ENCODE peak calls at places on chromosomes 3 and 15, in seven cellular contexts. Q is A549, L is heart left ventricle, R is colonic mucosa, O is gastrocnemius medialis, V is Panc1, F is neuronal stem cell. T is an unnamed sample.

GRCh38 chr3:170493712-170494182 is 75.1 kb downstream of the CLDN11 start:
- DNase-seq in Q (no peak), L (no peak), R (no peak), O (no peak), V (no peak), F (no peak), T (no peak)

GRCh38 chr15:94838281-94838680 is 606.9 kb downstream of the MCTP2 start:
- DNase-seq in Q (no peak), L (no peak), R (no peak), O (no peak), V (no peak), F (no peak), T (no peak)

GRCh38 chr15:62068071-62068786 is 1.5 kb downstream of the C2CD4A start:
- DNase-seq in Q (peak), L (peak), R (peak), O (no peak), V (no peak), F (peak), T (no peak)

GRCh38 chr3:124741027-124741426 is 10.8 kb downstream of the UMPS start:
- DNase-seq in Q (no peak), L (no peak), R (no peak), O (no peak), V (no peak), F (no peak), T (peak)

GRCh38 chr3:138457863-138458735 is 23.7 kb downstream of the ESYT3 start:
- DNase-seq in Q (no peak), L (peak), R (no peak), O (no peak), V (no peak), F (no peak), T (no peak)

GRCh38 chr15:40379853-40380252 is 2.7 kb upstream of the KNSTRN start:
- DNase-seq in Q (peak), L (peak), R (no peak), O (peak), V (peak), F (no peak), T (peak)

GRCh38 chr15:75149911-75150709 is 51.6 kb upstream of the C15orf39 start:
- DNase-seq in Q (no peak), L (no peak), R (no peak), O (no peak), V (peak), F (no peak), T (peak)

GRCh38 chr3:141405581-141405980 is 37.3 kb downstream of the ZBTB38 start:
- DNase-seq in Q (no peak), L (no peak), R (no peak), O (no peak), V (no peak), F (no peak), T (no peak)

GRCh38 chr3:46717447-46718231 is at the start of gene PRSS50:
- DNase-seq in Q (no peak), L (no peak), R (peak), O (no peak), V (no peak), F (no peak), T (no peak)

GRCh38 chr3:87145553-87145952 is 81.6 kb upstream of the CHMP2B start:
- DNase-seq in Q (no peak), L (no peak), R (no peak), O (no peak), V (no peak), F (no peak), T (no peak)

GRCh38 chr3:172082269-172082668 is 42.9 kb downstream of the FNDC3B start:
- DNase-seq in Q (no peak), L (peak), R (no peak), O (peak), V (no peak), F (no peak), T (no peak)

GRCh38 chr3:8020459-8020858 is 481.2 kb upstream of the LMCD1 start:
- DNase-seq in Q (no peak), L (no peak), R (no peak), O (no peak), V (no peak), F (no peak), T (no peak)

GRCh38 chr15:36883705-36884355 is 216.5 kb downstream of the MEIS2 start:
- DNase-seq in Q (peak), L (peak), R (peak), O (peak), V (peak), F (peak), T (peak)

GRCh38 chr3:98599647-98600411 is 6.4 kb upstream of the CPOX start:
- DNase-seq in Q (no peak), L (no peak), R (no peak), O (no peak), V (no peak), F (no peak), T (no peak)

GRCh38 chr15:49978171-49978570 is 140.9 kb downstream of the ATP8B4 start:
- DNase-seq in Q (no peak), L (no peak), R (no peak), O (no peak), V (no peak), F (no peak), T (no peak)

GRCh38 chr3:104909188-104909587 is 457.5 kb upstream of the ALCAM start:
- DNase-seq in Q (no peak), L (no peak), R (no peak), O (no peak), V (no peak), F (no peak), T (peak)

GRCh38 chr15:88650556-88650955 is 11.7 kb downstream of the ISG20 start:
- DNase-seq in Q (no peak), L (no peak), R (peak), O (no peak), V (no peak), F (no peak), T (no peak)

GRCh38 chr15:73631915-73632669 is 1.1 kb downstream of the NPTN start:
- DNase-seq in Q (peak), L (peak), R (peak), O (peak), V (no peak), F (no peak), T (no peak)

GRCh38 chr3:107063351-107063750 is 313.9 kb upstream of the CCDC54 start:
- DNase-seq in Q (no peak), L (no peak), R (no peak), O (no peak), V (no peak), F (no peak), T (no peak)

GRCh38 chr3:133135303-133135702 is 97.1 kb downstream of the TMEM108 start:
- DNase-seq in Q (no peak), L (no peak), R (no peak), O (no peak), V (no peak), F (no peak), T (no peak)

GRCh38 chr3:168088106-168088722 is 7.5 kb downstream of the GOLIM4 start:
- DNase-seq in Q (peak), L (no peak), R (peak), O (no peak), V (no peak), F (no peak), T (no peak)

GRCh38 chr15:28896944-28897343 is 11.2 kb downstream of the APBA2 start:
- DNase-seq in Q (no peak), L (no peak), R (no peak), O (no peak), V (no peak), F (no peak), T (peak)

GRCh38 chr3:151918253-151919029 is 45.0 kb downstream of the SUCNR1 start:
- DNase-seq in Q (peak), L (no peak), R (no peak), O (no peak), V (peak), F (no peak), T (no peak)

GRCh38 chr3:43723121-43723734 is 32.5 kb downstream of the ABHD5 start:
- DNase-seq in Q (no peak), L (no peak), R (no peak), O (no peak), V (no peak), F (no peak), T (no peak)

GRCh38 chr3:27659279-27660021 is 62.7 kb downstream of the EOMES start:
- DNase-seq in Q (peak), L (peak), R (peak), O (no peak), V (no peak), F (peak), T (no peak)

GRCh38 chr3:12994607-12995388 is 78.4 kb downstream of the IQSEC1 start:
- DNase-seq in Q (peak), L (peak), R (peak), O (peak), V (peak), F (peak), T (no peak)
- H3K27ac ChIP-seq in Q (peak), L (peak), R (peak), O (peak), V (peak), F (peak), T (no peak)

GRCh38 chr15:57118013-57118799 is 199.8 kb downstream of the TCF12 start:
- DNase-seq in Q (no peak), L (no peak), R (no peak), O (no peak), V (peak), F (no peak), T (no peak)
- H3K27ac ChIP-seq in Q (no peak), L (peak), R (no peak), O (no peak), V (no peak), F (no peak), T (no peak)

DNA sequence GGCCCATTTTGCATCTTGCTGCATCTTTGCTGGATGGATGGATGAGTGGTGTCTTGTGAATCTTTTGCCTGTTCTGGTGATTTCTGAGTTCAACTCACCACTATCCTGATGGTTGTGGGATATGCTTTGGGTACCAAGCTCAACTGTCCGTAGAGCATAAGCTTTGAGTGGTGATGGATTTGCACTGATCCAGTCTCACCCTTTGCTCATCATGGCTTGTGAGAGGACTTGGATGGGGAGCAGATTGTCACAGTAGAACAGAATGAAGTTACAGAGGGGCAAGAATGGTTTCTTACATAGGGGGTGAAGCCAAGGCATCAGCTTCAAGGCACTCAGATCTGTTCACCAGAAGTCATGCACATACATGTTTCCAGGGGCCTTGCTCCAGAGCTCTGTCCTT is 22.4 kb upstream of the EPB42 start:
- DNase-seq in Q (no peak), L (no peak), R (no peak), O (no peak), V (no peak), F (no peak), T (no peak)
- H3K27ac ChIP-seq in Q (no peak), L (no peak), R (no peak), O (no peak), V (no peak), F (no peak), T (no peak)

GRCh38 chr15:67103432-67103831 is 38.0 kb downstream of the SMAD3 start:
- DNase-seq in Q (no peak), L (no peak), R (no peak), O (no peak), V (no peak), F (no peak), T (no peak)

GRCh38 chr15:67100808-67101581 is 35.6 kb downstream of the SMAD3 start:
- DNase-seq in Q (no peak), L (no peak), R (no peak), O (no peak), V (no peak), F (no peak), T (no peak)

GRCh38 chr15:67103021-67103420 is 37.6 kb downstream of the SMAD3 start:
- DNase-seq in Q (no peak), L (no peak), R (no peak), O (no peak), V (no peak), F (no peak), T (no peak)

GRCh38 chr15:67103869-67104268 is 38.5 kb downstream of the SMAD3 start:
- DNase-seq in Q (no peak), L (no peak), R (no peak), O (no peak), V (no peak), F (no peak), T (no peak)

GRCh38 chr15:67101981-67102929 is 36.9 kb downstream of the SMAD3 start:
- DNase-seq in Q (no peak), L (no peak), R (no peak), O (no peak), V (no peak), F (no peak), T (no peak)
- H3K27ac ChIP-seq in Q (peak), L (no peak), R (no peak), O (no peak), V (peak), F (no peak), T (peak)

GRCh38 chr3:192409838-192410683 is 317.3 kb downstream of the FGF12 start:
- DNase-seq in Q (peak), L (peak), R (no peak), O (no peak), V (no peak), F (peak), T (no peak)
- H3K27ac ChIP-seq in Q (peak), L (peak), R (no peak), O (peak), V (no peak), F (no peak), T (no peak)

DNA sequence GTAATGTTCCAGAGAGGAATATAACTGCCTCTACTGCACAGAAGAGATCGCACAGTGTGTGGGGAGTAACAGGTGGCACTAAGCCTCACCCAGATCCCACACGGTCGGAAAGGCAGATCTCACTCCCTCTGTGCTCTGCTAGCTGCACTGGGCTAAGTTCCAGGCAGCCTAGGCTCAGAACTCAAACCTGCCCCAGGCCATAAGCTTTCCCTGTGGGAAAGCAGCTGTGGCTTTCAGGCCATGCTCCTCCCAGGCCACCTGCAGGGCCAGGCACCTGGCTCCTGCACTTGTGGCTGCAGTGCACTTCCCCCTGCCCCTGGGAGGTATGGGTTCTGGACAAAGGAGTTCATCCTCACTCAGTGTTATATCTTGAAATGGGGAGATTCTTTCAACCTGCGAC is 27.5 kb downstream of the PCCB start:
- DNase-seq in Q (no peak), L (no peak), R (no peak), O (no peak), V (no peak), F (no peak), T (no peak)
- H3K27ac ChIP-seq in Q (no peak), L (no peak), R (no peak), O (peak), V (no peak), F (no peak), T (no peak)

T was measured in epithelial cell of prostate.